ENCODE peak calls at places on chromosome 12, in nine cellular contexts. One of them, this sample, is unnamed.

GRCh38 chr12:1660304-1661187 is 30.3 kb upstream of the ADIPOR2 start:
- DNase-seq in T-helper 9 cell: peak; percentile 61
- DNase-seq in ELF-1: no peak
- DNase-seq in HEK293T: no peak
- DNase-seq in T-helper 2 cell: no peak
- DNase-seq in SIG-M5: no peak
- DNase-seq in hypothalamus: no peak
- DNase-seq in stimulated activated CD4-positive, alpha-beta T cell treated with anti-CD3 and anti-CD28 coated beads, TNF-alpha, amount 100 ng/mL, for 24 hours: peak; percentile 15
- DNase-seq in kidney tubule cell: peak; percentile 57
- DNase-seq in this sample: peak; percentile 40

GRCh38 chr12:88519802-88520435 is 60.4 kb downstream of the KITLG start:
- DNase-seq in HEK293T: no peak
- DNase-seq in SIG-M5: no peak
- DNase-seq in kidney tubule cell: no peak
- DNase-seq in hypothalamus: no peak
- DNase-seq in ELF-1: no peak
- DNase-seq in T-helper 2 cell: no peak
- DNase-seq in stimulated activated CD4-positive, alpha-beta T cell treated with anti-CD3 and anti-CD28 coated beads, TNF-alpha, amount 100 ng/mL, for 24 hours: no peak
- DNase-seq in T-helper 9 cell: no peak
- DNase-seq in this sample: no peak

GRCh38 chr12:124404162-124404561 is 109.3 kb downstream of the RFLNA start:
- DNase-seq in hypothalamus: no peak
- DNase-seq in SIG-M5: no peak
- DNase-seq in kidney tubule cell: no peak
- DNase-seq in T-helper 9 cell: no peak
- DNase-seq in T-helper 2 cell: no peak
- DNase-seq in HEK293T: no peak
- DNase-seq in stimulated activated CD4-positive, alpha-beta T cell treated with anti-CD3 and anti-CD28 coated beads, TNF-alpha, amount 100 ng/mL, for 24 hours: no peak
- DNase-seq in ELF-1: no peak
- DNase-seq in this sample: no peak

GRCh38 chr12:47648056-47648579 is 57.7 kb downstream of the RPAP3 start:
- DNase-seq in T-helper 9 cell: no peak
- DNase-seq in stimulated activated CD4-positive, alpha-beta T cell treated with anti-CD3 and anti-CD28 coated beads, TNF-alpha, amount 100 ng/mL, for 24 hours: no peak
- DNase-seq in hypothalamus: no peak
- DNase-seq in ELF-1: peak; percentile 30
- DNase-seq in kidney tubule cell: no peak
- DNase-seq in HEK293T: no peak
- DNase-seq in SIG-M5: no peak
- DNase-seq in T-helper 2 cell: no peak
- DNase-seq in this sample: no peak

GRCh38 chr12:124867389-124867930 is 3.8 kb upstream of the SCARB1 start:
- DNase-seq in T-helper 2 cell: no peak
- DNase-seq in stimulated activated CD4-positive, alpha-beta T cell treated with anti-CD3 and anti-CD28 coated beads, TNF-alpha, amount 100 ng/mL, for 24 hours: no peak
- DNase-seq in ELF-1: no peak
- DNase-seq in HEK293T: no peak
- DNase-seq in T-helper 9 cell: no peak
- DNase-seq in kidney tubule cell: peak; percentile 26
- DNase-seq in hypothalamus: no peak
- DNase-seq in SIG-M5: no peak
- DNase-seq in this sample: no peak

GRCh38 chr12:107396991-107397390 is 288.6 kb upstream of the PWP1 start:
- DNase-seq in stimulated activated CD4-positive, alpha-beta T cell treated with anti-CD3 and anti-CD28 coated beads, TNF-alpha, amount 100 ng/mL, for 24 hours: no peak
- DNase-seq in HEK293T: no peak
- DNase-seq in T-helper 2 cell: no peak
- DNase-seq in ELF-1: no peak
- DNase-seq in hypothalamus: no peak
- DNase-seq in kidney tubule cell: peak; percentile 68
- DNase-seq in SIG-M5: no peak
- DNase-seq in T-helper 9 cell: no peak
- DNase-seq in this sample: no peak

GRCh38 chr12:94707892-94708291 is 57.5 kb upstream of the TMCC3 start:
- DNase-seq in ELF-1: no peak
- DNase-seq in hypothalamus: no peak
- DNase-seq in stimulated activated CD4-positive, alpha-beta T cell treated with anti-CD3 and anti-CD28 coated beads, TNF-alpha, amount 100 ng/mL, for 24 hours: no peak
- DNase-seq in T-helper 9 cell: no peak
- DNase-seq in HEK293T: no peak
- DNase-seq in kidney tubule cell: no peak
- DNase-seq in SIG-M5: no peak
- DNase-seq in T-helper 2 cell: no peak
- DNase-seq in this sample: no peak

GRCh38 chr12:115973066-115973465 is 304.4 kb downstream of the MED13L start:
- DNase-seq in kidney tubule cell: no peak
- DNase-seq in HEK293T: no peak
- DNase-seq in SIG-M5: no peak
- DNase-seq in stimulated activated CD4-positive, alpha-beta T cell treated with anti-CD3 and anti-CD28 coated beads, TNF-alpha, amount 100 ng/mL, for 24 hours: no peak
- DNase-seq in ELF-1: no peak
- DNase-seq in T-helper 2 cell: no peak
- DNase-seq in T-helper 9 cell: no peak
- DNase-seq in hypothalamus: no peak
- DNase-seq in this sample: no peak

GRCh38 chr12:4141344-4142270 is 132.0 kb upstream of the CCND2 start:
- DNase-seq in ELF-1: no peak
- DNase-seq in HEK293T: no peak
- DNase-seq in SIG-M5: no peak
- DNase-seq in stimulated activated CD4-positive, alpha-beta T cell treated with anti-CD3 and anti-CD28 coated beads, TNF-alpha, amount 100 ng/mL, for 24 hours: no peak
- DNase-seq in kidney tubule cell: no peak
- DNase-seq in hypothalamus: no peak
- DNase-seq in T-helper 2 cell: no peak
- DNase-seq in T-helper 9 cell: no peak
- DNase-seq in this sample: no peak

GRCh38 chr12:81610955-81611889 is 147.9 kb downstream of the PPFIA2 start:
- DNase-seq in SIG-M5: no peak
- DNase-seq in HEK293T: peak; percentile 12
- DNase-seq in ELF-1: peak; percentile 5
- DNase-seq in hypothalamus: no peak
- DNase-seq in stimulated activated CD4-positive, alpha-beta T cell treated with anti-CD3 and anti-CD28 coated beads, TNF-alpha, amount 100 ng/mL, for 24 hours: no peak
- DNase-seq in T-helper 2 cell: no peak
- DNase-seq in kidney tubule cell: peak; percentile 34
- DNase-seq in T-helper 9 cell: no peak
- DNase-seq in this sample: no peak

GRCh38 chr12:12427568-12427967 is 70.7 kb downstream of the BORCS5 start:
- DNase-seq in hypothalamus: no peak
- DNase-seq in kidney tubule cell: no peak
- DNase-seq in ELF-1: no peak
- DNase-seq in T-helper 9 cell: no peak
- DNase-seq in SIG-M5: no peak
- DNase-seq in stimulated activated CD4-positive, alpha-beta T cell treated with anti-CD3 and anti-CD28 coated beads, TNF-alpha, amount 100 ng/mL, for 24 hours: no peak
- DNase-seq in T-helper 2 cell: no peak
- DNase-seq in HEK293T: no peak
- DNase-seq in this sample: no peak

GRCh38 chr12:62813031-62813829 is 121.7 kb downstream of the PPM1H start:
- DNase-seq in hypothalamus: no peak
- DNase-seq in T-helper 2 cell: no peak
- DNase-seq in stimulated activated CD4-positive, alpha-beta T cell treated with anti-CD3 and anti-CD28 coated beads, TNF-alpha, amount 100 ng/mL, for 24 hours: no peak
- DNase-seq in kidney tubule cell: peak; percentile 68
- DNase-seq in T-helper 9 cell: peak; percentile 3
- DNase-seq in ELF-1: peak; percentile 58
- DNase-seq in HEK293T: peak; percentile 67
- DNase-seq in SIG-M5: no peak
- DNase-seq in this sample: peak; percentile 24

GRCh38 chr12:12745576-12746211 is 28.5 kb downstream of the CDKN1B start:
- DNase-seq in hypothalamus: no peak
- DNase-seq in T-helper 2 cell: no peak
- DNase-seq in HEK293T: no peak
- DNase-seq in SIG-M5: no peak
- DNase-seq in T-helper 9 cell: no peak
- DNase-seq in ELF-1: peak; percentile 40
- DNase-seq in kidney tubule cell: peak; percentile 34
- DNase-seq in stimulated activated CD4-positive, alpha-beta T cell treated with anti-CD3 and anti-CD28 coated beads, TNF-alpha, amount 100 ng/mL, for 24 hours: no peak
- DNase-seq in this sample: no peak

GRCh38 chr12:96327889-96328288 is 72.3 kb downstream of the CDK17 start:
- DNase-seq in HEK293T: no peak
- DNase-seq in T-helper 9 cell: no peak
- DNase-seq in SIG-M5: no peak
- DNase-seq in T-helper 2 cell: no peak
- DNase-seq in ELF-1: no peak
- DNase-seq in stimulated activated CD4-positive, alpha-beta T cell treated with anti-CD3 and anti-CD28 coated beads, TNF-alpha, amount 100 ng/mL, for 24 hours: no peak
- DNase-seq in hypothalamus: no peak
- DNase-seq in kidney tubule cell: no peak
- DNase-seq in this sample: no peak

GRCh38 chr12:3658327-3659163 is 94.4 kb downstream of the CRACR2A start:
- DNase-seq in hypothalamus: no peak
- DNase-seq in HEK293T: no peak
- DNase-seq in stimulated activated CD4-positive, alpha-beta T cell treated with anti-CD3 and anti-CD28 coated beads, TNF-alpha, amount 100 ng/mL, for 24 hours: no peak
- DNase-seq in T-helper 9 cell: peak; percentile 11
- DNase-seq in SIG-M5: no peak
- DNase-seq in ELF-1: no peak
- DNase-seq in kidney tubule cell: peak; percentile 13
- DNase-seq in T-helper 2 cell: no peak
- DNase-seq in this sample: peak; percentile 38

GRCh38 chr12:106919910-106920544 is 35.7 kb upstream of the TMEM263 start:
- DNase-seq in stimulated activated CD4-positive, alpha-beta T cell treated with anti-CD3 and anti-CD28 coated beads, TNF-alpha, amount 100 ng/mL, for 24 hours: no peak
- DNase-seq in T-helper 9 cell: peak; percentile 6
- DNase-seq in SIG-M5: no peak
- DNase-seq in ELF-1: no peak
- DNase-seq in kidney tubule cell: peak; percentile 56
- DNase-seq in T-helper 2 cell: no peak
- DNase-seq in HEK293T: peak; percentile 53
- DNase-seq in hypothalamus: no peak
- DNase-seq in this sample: no peak